ENCODE peak calls at places on chromosomes 4 and X, in eight cellular contexts. G is CD4-positive, alpha-beta memory T cell; D is stimulated activated CD4-positive, alpha-beta T cell treated with anti-CD3 and anti-CD28 coated beads, Interleukin-12 subunit alpha, Interleukin-12 subunit beta, amount 100 ng/mL, for 24 hours; U is neuronal stem cell; Y is glutamatergic neuron; S is DND-41; B is colonic mucosa; E is SK-N-SH. C is an unnamed sample.
A peak's percentile ranks its signal among the peaks of the same experiment; 100 is the strongest.

GRCh38 chrX:120697053-120697452 is 67.2 kb upstream of the C1GALT1C1 start:
- DNase-seq in U (no peak), S (peak; percentile 70), D (peak; percentile 2), B (no peak), E (no peak), G (peak; percentile 41), Y (no peak), C (no peak)

GRCh38 chrX:23898412-23898959 is 9.3 kb downstream of the APOO start:
- DNase-seq in B (no peak), E (no peak), G (no peak), U (no peak), Y (no peak), D (no peak), S (no peak), C (no peak)

GRCh38 chr4:147754037-147754445 is 22.2 kb downstream of the ARHGAP10 start:
- DNase-seq in B (no peak), S (no peak), D (no peak), Y (no peak), G (no peak), E (no peak), U (no peak), C (no peak)

GRCh38 chr4:74092957-74093356 is 6.0 kb downstream of the CXCL2 start:
- DNase-seq in B (no peak), Y (no peak), U (no peak), E (no peak), D (no peak), G (no peak), S (no peak), C (no peak)

GRCh38 chrX:120029354-120029753 is 48.1 kb downstream of the RHOXF2B start:
- DNase-seq in B (no peak), U (no peak), Y (no peak), E (no peak), D (no peak), S (no peak), G (no peak), C (no peak)

GRCh38 chr4:149441338-149441737 is 374.3 kb downstream of the IQCM start:
- DNase-seq in U (no peak), D (no peak), Y (no peak), B (no peak), E (no peak), G (no peak), S (no peak), C (no peak)

GRCh38 chr4:39932776-39933402 is 44.8 kb downstream of the PDS5A start:
- DNase-seq in G (peak; percentile 31), U (no peak), B (no peak), S (no peak), D (no peak), E (no peak), Y (no peak), C (no peak)

GRCh38 chrX:10615931-10616780 is 4.2 kb downstream of the MID1 start:
- DNase-seq in Y (peak; percentile 37), G (no peak), B (peak; percentile 58), D (no peak), E (peak; percentile 67), U (no peak), S (peak; percentile 9), C (peak; percentile 61)

GRCh38 chrX:17674611-17675010 is 62.7 kb upstream of the SCML1 start:
- DNase-seq in G (no peak), S (no peak), E (no peak), D (no peak), B (peak; percentile 26), U (no peak), Y (no peak), C (no peak)

GRCh38 chrX:1491851-1492349 is 39.2 kb upstream of the ASMTL start:
- DNase-seq in E (peak; percentile 36), D (no peak), G (peak; percentile 55), U (peak; percentile 35), Y (peak; percentile 47), B (no peak), S (peak; percentile 73), C (no peak)

GRCh38 chr4:112075129-112075753 is 70.0 kb upstream of the FAM241A start:
- DNase-seq in U (peak; percentile 32), D (no peak), E (peak; percentile 50), S (peak; percentile 31), G (peak; percentile 37), B (peak; percentile 38), Y (no peak), C (peak; percentile 16)

GRCh38 chr4:181662383-181662782 is 580.8 kb upstream of the TENM3 start:
- DNase-seq in B (no peak), U (peak; percentile 4), D (no peak), E (no peak), G (no peak), S (no peak), Y (no peak), C (peak; percentile 66)

GRCh38 chrX:1265061-1265460 is 3.6 kb upstream of the CSF2RA start:
- DNase-seq in S (no peak), D (no peak), E (no peak), Y (no peak), G (no peak), U (no peak), B (no peak), C (no peak)

GRCh38 chr4:102574317-102574716 is 73.2 kb downstream of the NFKB1 start:
- DNase-seq in S (peak; percentile 65), U (no peak), E (no peak), B (no peak), G (no peak), Y (no peak), D (no peak), C (no peak)

GRCh38 chr4:7816771-7817170 is 122.9 kb downstream of the AFAP1 start:
- DNase-seq in B (no peak), U (no peak), S (no peak), Y (no peak), G (no peak), D (no peak), E (no peak), C (no peak)

GRCh38 chrX:18714910-18715309 is 7.5 kb downstream of the PPEF1 start:
- DNase-seq in U (no peak), S (no peak), D (no peak), Y (no peak), B (no peak), E (no peak), G (no peak), C (no peak)

GRCh38 chr4:84403656-84404055 is 95.4 kb downstream of the NKX6-1 start:
- DNase-seq in D (no peak), G (no peak), U (no peak), Y (no peak), E (no peak), B (no peak), S (no peak), C (no peak)

GRCh38 chr4:169899295-169899694 is 126.9 kb downstream of the MFAP3L start:
- DNase-seq in B (no peak), D (no peak), U (no peak), S (no peak), G (no peak), Y (no peak), E (no peak), C (no peak)